ENCODE peak calls at places on chromosomes 4 and X, in four cellular contexts. T is HepG2, J is H1, F is GM12878. A is an unnamed sample.

GRCh38 chr4:175927121-175927520 is 115.1 kb upstream of the GPM6A start:
- DNase-seq in T (no peak), J (no peak), F (peak), A (no peak)

GRCh38 chrX:57929373-57929772 is 19.1 kb upstream of the ZXDA start:
- DNase-seq in T (peak), J (no peak), F (no peak), A (no peak)

GRCh38 chr4:161841759-161842158 is 322.0 kb downstream of the FSTL5 start:
- DNase-seq in T (no peak), J (no peak), F (no peak), A (no peak)

GRCh38 chr4:101304916-101305315 is 42.4 kb downstream of the PPP3CA start:
- DNase-seq in T (peak), J (no peak), F (no peak), A (no peak)

GRCh38 chr4:14562901-14563300 is 439.4 kb upstream of the CPEB2 start:
- DNase-seq in T (no peak), J (no peak), F (no peak), A (no peak)

GRCh38 chr4:165415910-165416309 is 37.1 kb downstream of the CPE start:
- DNase-seq in T (no peak), J (no peak), F (no peak), A (no peak)

GRCh38 chr4:87224036-87224923 is 3.9 kb upstream of the KLHL8 start:
- DNase-seq in T (no peak), J (no peak), F (no peak), A (no peak)

GRCh38 chr4:102789317-102789717 is 28.5 kb upstream of the MANBA start:
- DNase-seq in T (no peak), J (no peak), F (no peak), A (no peak)

GRCh38 chrX:10972731-10973130 is 138.4 kb upstream of the HCCS start:
- DNase-seq in T (no peak), J (no peak), F (no peak), A (no peak)

GRCh38 chr4:2906218-2906617 is 57.0 kb downstream of the NOP14 start:
- DNase-seq in T (no peak), J (no peak), F (no peak), A (no peak)

GRCh38 chr4:165192500-165192898 is 14.9 kb upstream of the KLHL2 start:
- DNase-seq in T (no peak), J (no peak), F (no peak), A (no peak)

GRCh38 chrX:87327267-87327666 is 190.3 kb upstream of the KLHL4 start:
- DNase-seq in T (no peak), J (no peak), F (no peak), A (no peak)

GRCh38 chr4:73944061-73944875 is 37.6 kb downstream of the PF4 start:
- DNase-seq in T (no peak), J (no peak), F (no peak), A (no peak)

GRCh38 chr4:54498661-54499111 is 159.1 kb upstream of the KIT start:
- DNase-seq in T (no peak), J (no peak), F (no peak), A (no peak)

GRCh38 chr4:106587558-106587957 is 219.0 kb upstream of the GIMD1 start:
- DNase-seq in T (no peak), J (no peak), F (no peak), A (no peak)

GRCh38 chrX:19178402-19178801 is 56.1 kb upstream of the ADGRG2 start:
- DNase-seq in T (no peak), J (no peak), F (no peak), A (no peak)

GRCh38 chr4:28973591-28974350 is 1746.4 kb upstream of the PCDH7 start:
- DNase-seq in T (no peak), J (no peak), F (no peak), A (no peak)

GRCh38 chr4:184281231-184282139 is 63.8 kb upstream of the ENPP6 start:
- DNase-seq in T (no peak), J (no peak), F (peak), A (no peak)

GRCh38 chrX:72540318-72540717 is 32.3 kb downstream of the HDAC8 start:
- DNase-seq in T (peak), J (no peak), F (no peak), A (peak)

GRCh38 chr4:174136013-174136412 is 147.5 kb downstream of the FBXO8 start:
- DNase-seq in T (no peak), J (no peak), F (no peak), A (no peak)

GRCh38 chrX:12319012-12319519 is 180.8 kb downstream of the FRMPD4 start:
- DNase-seq in T (no peak), J (no peak), F (no peak), A (no peak)

GRCh38 chr4:8506006-8506372 is 65.4 kb downstream of the TRMT44 start:
- DNase-seq in T (no peak), J (no peak), F (no peak), A (no peak)

GRCh38 chrX:24332868-24333267 is 19.0 kb upstream of the SUPT20HL2 start:
- DNase-seq in T (no peak), J (no peak), F (no peak), A (no peak)

GRCh38 chr4:40283968-40284367 is 51.2 kb upstream of the CHRNA9 start:
- DNase-seq in T (no peak), J (no peak), F (no peak), A (no peak)

GRCh38 chrX:13076176-13076956 is 31.9 kb upstream of the FAM9C start:
- DNase-seq in T (no peak), J (no peak), F (no peak), A (no peak)

GRCh38 chrX:129097668-129098067 is 425.6 kb downstream of the SMARCA1 start:
- DNase-seq in T (peak), J (no peak), F (no peak), A (no peak)

GRCh38 chr4:31086771-31087330 is 366.7 kb downstream of the PCDH7 start:
- DNase-seq in T (no peak), J (no peak), F (no peak), A (no peak)

GRCh38 chrX:40237745-40238178 is 140.0 kb upstream of the BCOR start:
- DNase-seq in T (no peak), J (no peak), F (no peak), A (no peak)

GRCh38 chr4:173522160-173522873 is 7.7 kb downstream of the HAND2 start:
- DNase-seq in T (no peak), J (no peak), F (no peak), A (peak)

GRCh38 chr4:3177905-3178304 is 71.1 kb upstream of the MSANTD1 start:
- DNase-seq in T (no peak), J (no peak), F (no peak), A (no peak)

GRCh38 chr4:7055111-7055989 is 12.2 kb downstream of the TADA2B start:
- DNase-seq in T (no peak), J (no peak), F (no peak), A (no peak)

GRCh38 chrX:120429776-120430535 is 39.1 kb downstream of the LAMP2 start:
- DNase-seq in T (no peak), J (no peak), F (no peak), A (no peak)
- TF ChIP-seq JUND in T (no peak), J (no peak), F (no peak), A (no peak)

GRCh38 chr4:122606364-122607043 is 14.4 kb downstream of the IL21 start:
- DNase-seq in T (no peak), J (no peak), F (no peak), A (peak)
- TF ChIP-seq HDAC6 in T (no peak), J (no peak), F (no peak), A (no peak)

GRCh38 chr4:113951263-113951662 is 28.2 kb downstream of the ARSJ start:
- DNase-seq in T (no peak), J (no peak), F (no peak), A (no peak)

GRCh38 chr4:113950207-113950606 is 29.2 kb downstream of the ARSJ start:
- DNase-seq in T (no peak), J (no peak), F (no peak), A (no peak)

GRCh38 chr4:113953888-113954287 is 25.6 kb downstream of the ARSJ start:
- DNase-seq in T (no peak), J (no peak), F (no peak), A (no peak)

GRCh38 chr4:113955411-113955810 is 24.0 kb downstream of the ARSJ start:
- DNase-seq in T (no peak), J (no peak), F (no peak), A (no peak)

GRCh38 chr4:113952452-113953029 is 26.9 kb downstream of the ARSJ start:
- DNase-seq in T (peak), J (peak), F (peak), A (peak)
- TF ChIP-seq JUND in T (no peak), J (no peak), F (no peak), A (no peak)

GRCh38 chr4:137768196-137768595 is 235.9 kb upstream of the PCDH18 start:
- DNase-seq in T (no peak), J (no peak), F (no peak), A (no peak)

GRCh38 chr4:137768881-137769280 is 236.6 kb upstream of the PCDH18 start:
- DNase-seq in T (no peak), J (no peak), F (no peak), A (no peak)
- TF ChIP-seq HDAC6 in T (no peak), J (no peak), F (no peak), A (no peak)

A was measured in K562.